ENCODE peak calls at places on chromosomes 11 and 22, in five cellular contexts. M, Q, X, R and Z are unnamed samples.

GRCh38 chr11:12769834-12770345 is 95.7 kb downstream of the TEAD1 start:
- DNase-seq in X (no peak), R (no peak), M (no peak), Q (peak), Z (no peak)

GRCh38 chr11:64125676-64126075 is 40.2 kb downstream of the MACROD1 start:
- DNase-seq in X (no peak), M (no peak), Q (no peak), R (no peak), Z (no peak)

GRCh38 chr11:17786824-17787525 is 52.4 kb downstream of the KCNC1 start:
- DNase-seq in R (no peak), Q (peak), X (no peak), M (no peak), Z (no peak)

GRCh38 chr22:43263645-43264514 is 76.9 kb upstream of the TTLL12 start:
- DNase-seq in M (peak), X (peak), Q (peak), R (no peak), Z (peak)

GRCh38 chr11:129324533-129325175 is 51.0 kb upstream of the BARX2 start:
- DNase-seq in Q (no peak), M (peak), R (no peak), X (no peak), Z (peak)

GRCh38 chr11:122478986-122479385 is 176.5 kb upstream of the UBASH3B start:
- DNase-seq in M (no peak), R (no peak), X (no peak), Q (no peak), Z (no peak)

GRCh38 chr11:133966924-133967598 is 10.3 kb upstream of the IGSF9B start:
- DNase-seq in M (no peak), R (peak), X (peak), Q (no peak), Z (no peak)

GRCh38 chr11:24738972-24739371 is 242.1 kb downstream of the LUZP2 start:
- DNase-seq in Q (no peak), M (no peak), R (no peak), X (no peak), Z (no peak)

GRCh38 chr22:28514314-28514713 is 165.3 kb downstream of the TTC28 start:
- DNase-seq in Q (no peak), M (no peak), R (no peak), X (no peak), Z (no peak)

GRCh38 chr22:34798605-34799004 is 267.4 kb upstream of the ISX start:
- DNase-seq in Q (no peak), X (no peak), M (no peak), R (no peak), Z (no peak)

GRCh38 chr22:38614331-38615122 is 41.7 kb downstream of the FAM227A start:
- DNase-seq in M (peak), R (no peak), X (no peak), Q (no peak), Z (no peak)

GRCh38 chr22:38406617-38407016 is 48.4 kb downstream of the KCNJ4 start:
- DNase-seq in R (peak), Q (no peak), X (no peak), M (no peak), Z (no peak)

GRCh38 chr22:42931421-42932196 is 74.5 kb upstream of the ARFGAP3 start:
- DNase-seq in R (peak), X (no peak), M (no peak), Q (no peak), Z (no peak)

GRCh38 chr22:19178065-19178658 is 374 bp downstream of the SLC25A1 start:
- DNase-seq in Q (peak), M (peak), R (peak), X (peak), Z (peak)

GRCh38 chr11:12090061-12090572 is 20.3 kb upstream of the MICAL2 start:
- DNase-seq in Q (no peak), X (no peak), R (no peak), M (no peak), Z (peak)

GRCh38 chr11:118628432-118628831 is 21.0 kb downstream of the PHLDB1 start:
- DNase-seq in Q (no peak), X (no peak), M (no peak), R (no peak), Z (no peak)

GRCh38 chr22:20531404-20532181 is 24.2 kb downstream of the MED15 start:
- DNase-seq in X (no peak), Q (peak), R (no peak), M (peak), Z (peak)

GRCh38 chr22:40519284-40519947 is 117.1 kb downstream of the MRTFA start:
- DNase-seq in M (peak), Q (no peak), X (no peak), R (no peak), Z (peak)

GRCh38 chr11:132539590-132540368 is 992.5 kb downstream of the OPCML start:
- DNase-seq in R (no peak), Q (no peak), X (no peak), M (no peak), Z (no peak)

GRCh38 chr11:114348200-114349191 is 51.8 kb downstream of the C11orf71 start:
- DNase-seq in Q (peak), R (peak), X (peak), M (peak), Z (peak)

GRCh38 chr11:82873919-82874333 is 26.3 kb downstream of the PRCP start:
- DNase-seq in R (no peak), X (no peak), Q (no peak), M (no peak), Z (no peak)

GRCh38 chr11:116312560-116313340 is 460.0 kb downstream of the BUD13 start:
- DNase-seq in M (no peak), X (no peak), Q (peak), R (no peak), Z (peak)

GRCh38 chr11:764322-765024 is 12.8 kb downstream of the GATD1 start:
- DNase-seq in M (no peak), X (no peak), R (no peak), Q (no peak), Z (no peak)

GRCh38 chr22:29310863-29311339 is 4.5 kb downstream of the GAS2L1 start:
- DNase-seq in R (peak), Q (peak), X (no peak), M (peak), Z (peak)

GRCh38 chr11:47918370-47918690 is 62.0 kb upstream of the PTPRJ start:
- DNase-seq in R (no peak), Q (no peak), X (no peak), M (peak), Z (no peak)

GRCh38 chr11:34395916-34396555 is 38.2 kb upstream of the ABTB2 start:
- DNase-seq in X (no peak), M (no peak), R (no peak), Q (peak), Z (no peak)

GRCh38 chr22:26435327-26436093 is 6.5 kb downstream of the ASPHD2 start:
- DNase-seq in X (no peak), Q (no peak), M (no peak), R (no peak), Z (peak)

DNA sequence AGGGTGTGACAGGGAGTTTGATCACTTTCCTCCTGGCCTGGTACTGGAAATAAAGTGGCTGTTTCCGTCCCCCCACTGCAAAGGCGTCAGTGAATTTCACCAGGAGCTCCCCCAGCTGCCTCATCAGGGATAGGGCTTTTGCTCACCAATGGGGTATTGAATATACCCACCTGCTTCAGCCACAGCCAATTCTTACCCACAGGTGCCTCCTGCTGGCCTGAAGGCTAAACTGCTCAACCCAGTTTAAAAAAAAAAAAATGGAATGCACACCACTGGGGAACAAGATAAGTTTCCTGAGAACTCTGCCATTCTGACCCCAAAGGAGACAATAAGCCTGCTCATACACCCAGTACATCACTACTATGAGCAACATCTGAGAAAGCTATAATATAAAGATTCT is 65.3 kb upstream of the MS4A8 start:
- DNase-seq in R (peak), Q (no peak), X (no peak), M (no peak), Z (no peak)
- H3K4me3 ChIP-seq in R (no peak), Q (no peak), X (no peak), M (no peak), Z (no peak)

DNA sequence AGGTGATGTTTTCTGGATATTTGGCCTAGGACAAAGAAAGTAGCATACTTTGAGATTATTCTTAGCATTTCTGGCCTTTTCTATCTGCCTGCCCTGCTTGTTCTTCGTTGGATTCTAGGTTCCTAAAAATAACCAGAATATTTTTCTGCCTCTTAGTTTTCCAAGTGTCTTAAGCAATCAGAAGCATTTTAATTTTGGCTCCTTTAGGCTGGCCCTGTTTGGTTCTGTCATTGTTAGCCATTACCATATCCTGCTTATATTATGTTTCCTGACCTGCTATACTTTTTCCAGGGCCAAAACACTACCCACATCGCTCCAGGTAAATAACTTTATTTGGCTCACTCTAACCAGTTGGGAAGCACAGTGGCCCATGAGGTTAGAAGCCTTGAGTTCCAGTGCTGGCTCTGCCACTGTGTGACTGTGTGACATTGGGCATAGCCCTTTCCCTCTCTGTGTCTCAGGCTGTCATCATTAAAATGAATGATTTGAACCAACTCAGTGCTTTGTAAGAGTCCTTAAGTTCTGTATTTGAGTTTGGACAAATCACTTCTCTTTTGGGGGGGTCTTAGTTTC is 91.1 kb downstream of the STIM1 start:
- DNase-seq in R (no peak), Q (no peak), X (no peak), M (no peak), Z (no peak)
- H3K4me3 ChIP-seq in R (no peak), Q (no peak), X (peak), M (no peak), Z (no peak)

GRCh38 chr11:131111775-131112174 is 195.5 kb upstream of the SNX19 start:
- DNase-seq in M (no peak), X (no peak), Q (no peak), R (no peak), Z (no peak)
- H3K4me3 ChIP-seq in M (no peak), X (no peak), Q (no peak), R (no peak), Z (no peak)

GRCh38 chr11:69986421-69987229 is 91.5 kb upstream of the ANO1 start:
- DNase-seq in R (no peak), X (no peak), M (no peak), Q (no peak), Z (no peak)
- H3K4me3 ChIP-seq in R (no peak), X (no peak), M (no peak), Q (no peak), Z (no peak)

DNA sequence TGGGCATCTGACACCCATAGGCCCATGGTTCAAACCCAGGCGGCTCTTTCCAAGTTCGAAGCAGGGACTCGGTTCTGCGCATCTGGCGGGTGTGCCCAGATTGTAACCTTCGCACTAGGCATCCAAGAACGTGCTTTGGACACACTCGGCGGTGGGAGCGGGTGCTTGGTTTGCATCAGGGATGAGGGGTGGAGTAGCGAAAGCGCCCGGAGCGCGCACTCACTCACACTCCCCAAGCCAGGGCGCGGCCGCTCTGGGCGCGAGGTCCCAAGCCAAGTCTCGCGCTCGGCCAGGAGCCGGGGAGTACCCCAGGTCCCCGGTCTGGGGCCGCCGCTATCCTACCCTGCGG is 243 bp upstream of the SYT9 start:
- DNase-seq in R (no peak), Q (no peak), M (no peak), X (no peak), Z (no peak)
- H3K4me3 ChIP-seq in R (no peak), Q (peak), M (no peak), X (no peak), Z (peak)

GRCh38 chr11:86374121-86374520 is 566 bp upstream of the CCDC81 start:
- DNase-seq in R (no peak), X (no peak), M (no peak), Q (no peak), Z (no peak)
- H3K4me3 ChIP-seq in R (no peak), X (no peak), M (no peak), Q (peak), Z (no peak)

DNA sequence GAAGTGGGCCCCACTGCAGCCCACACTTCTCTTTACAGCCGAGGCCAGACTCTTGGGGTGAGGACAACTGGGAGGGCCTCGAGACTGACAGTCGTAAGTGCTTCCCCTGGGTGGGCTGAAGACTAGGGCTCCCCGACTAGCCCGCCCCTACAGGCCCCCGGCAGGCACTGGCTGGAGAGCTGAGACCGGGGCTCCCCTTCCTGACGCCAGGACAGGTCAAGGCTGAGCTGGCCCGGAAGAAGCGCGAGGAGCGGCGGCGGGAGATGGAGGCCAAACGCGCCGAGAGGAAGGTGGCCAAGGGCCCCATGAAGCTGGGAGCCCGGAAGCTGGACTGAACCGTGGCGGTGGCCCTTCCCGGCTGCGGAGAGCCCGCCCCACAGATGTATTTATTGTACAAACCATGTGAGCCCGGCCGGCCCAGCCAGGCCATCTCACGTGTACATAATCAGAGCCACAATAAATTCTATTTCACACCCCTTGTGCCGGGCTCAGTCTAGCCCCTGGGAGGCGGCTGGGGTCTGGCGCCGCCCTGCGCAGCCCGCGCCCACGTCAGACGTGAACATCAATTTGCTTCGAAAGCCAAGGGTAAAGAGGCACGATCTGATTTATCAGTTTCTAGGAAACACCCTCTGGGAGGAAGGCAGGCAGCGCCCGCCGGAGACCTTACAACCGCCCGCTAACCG is 13.5 kb downstream of the SCYL1 start:
- DNase-seq in X (no peak), Q (no peak), M (no peak), R (no peak), Z (no peak)
- H3K4me3 ChIP-seq in X (no peak), Q (no peak), M (no peak), R (no peak), Z (no peak)

GRCh38 chr11:2412323-2412722 is 11.8 kb downstream of the TSSC4 start:
- DNase-seq in X (no peak), R (no peak), Q (no peak), M (no peak), Z (no peak)
- H3K4me3 ChIP-seq in X (no peak), R (no peak), Q (no peak), M (no peak), Z (no peak)

GRCh38 chr22:31244044-31244942 is 32.2 kb downstream of the LIMK2 start:
- DNase-seq in X (no peak), R (no peak), M (peak), Q (peak), Z (no peak)
- H3K4me3 ChIP-seq in X (no peak), R (no peak), M (no peak), Q (no peak), Z (no peak)